ENCODE peak calls at places on chromosomes 12 and 14, in six cellular contexts. Y is activated CD4-positive, alpha-beta T cell treated with anti-CD3 and anti-CD28 coated beads, Interleukin-2, amount 50 U/mL, for 1 hour; U is EL; N is cardiac fibroblast; T is gastrocnemius medialis; C is fibroblast of the conjunctiva. F is an unnamed sample.

GRCh38 chr12:43063642-43064041 is 474.1 kb upstream of the PRICKLE1 start:
- DNase-seq in U (peak), C (peak), N (peak), T (no peak), Y (no peak), F (no peak)

GRCh38 chr14:23177181-23177580 is 6.3 kb downstream of the SLC7A8 start:
- DNase-seq in C (no peak), U (no peak), N (no peak), T (no peak), Y (no peak), F (peak)

GRCh38 chr12:49827351-49828099 is 688 bp downstream of the NCKAP5L start:
- DNase-seq in N (peak), T (peak), U (peak), C (no peak), Y (peak), F (peak)

GRCh38 chr12:58364389-58365086 is 423.2 kb downstream of the ATP23 start:
- DNase-seq in T (no peak), N (peak), C (peak), Y (no peak), U (peak), F (peak)

GRCh38 chr14:74535756-74536325 is 42.3 kb downstream of the ISCA2 start:
- DNase-seq in T (no peak), C (no peak), U (no peak), N (no peak), Y (no peak), F (no peak)

GRCh38 chr14:53174918-53175317 is 21.8 kb upstream of the DDHD1 start:
- DNase-seq in Y (no peak), C (no peak), N (no peak), T (no peak), U (no peak), F (no peak)

GRCh38 chr12:51341259-51342007 is 5.0 kb downstream of the CELA1 start:
- DNase-seq in Y (peak), T (peak), N (peak), C (peak), U (peak), F (no peak)

GRCh38 chr14:103923863-103924262 is 4.4 kb upstream of the TDRD9 start:
- DNase-seq in U (no peak), Y (no peak), C (no peak), N (peak), T (no peak), F (no peak)

GRCh38 chr14:47208434-47208833 is 467.0 kb downstream of the MDGA2 start:
- DNase-seq in C (no peak), T (no peak), Y (no peak), U (no peak), N (no peak), F (no peak)

GRCh38 chr14:68397827-68398226 is 395.0 kb downstream of the ZFP36L1 start:
- DNase-seq in C (no peak), N (peak), Y (no peak), U (peak), T (no peak), F (no peak)